ENCODE peak calls at places on chromosomes 12 and 14, in seven cellular contexts. I, P, L, S, X, K and N are unnamed samples.

GRCh38 chr12:68222336-68222735 is 3.3 kb downstream of the IL26 start:
- DNase-seq in I (no peak), P (no peak), L (no peak), S (no peak), X (no peak), K (no peak), N (no peak)

GRCh38 chr14:92945959-92946846 is 23.3 kb downstream of the CHGA start:
- DNase-seq in I (no peak), P (peak; percentile 70), L (peak; percentile 76), S (no peak), X (peak; percentile 82), K (peak; percentile 46), N (peak; percentile 17)

GRCh38 chr14:69424139-69424923 is 25.8 kb downstream of the SLC39A9 start:
- DNase-seq in I (no peak), P (peak; percentile 10), L (no peak), S (no peak), X (no peak), K (peak; percentile 14), N (peak; percentile 17)

GRCh38 chr12:65624554-65625086 is 199.7 kb upstream of the HMGA2 start:
- DNase-seq in I (no peak), P (no peak), L (no peak), S (no peak), X (no peak), K (no peak), N (no peak)

GRCh38 chr12:3603576-3603975 is 112.6 kb downstream of the PRMT8 start:
- DNase-seq in I (no peak), P (no peak), L (peak; percentile 52), S (no peak), X (no peak), K (no peak), N (no peak)

GRCh38 chr14:97977711-97978261 is 1180.6 kb downstream of the VRK1 start:
- DNase-seq in I (no peak), P (peak; percentile 37), L (peak; percentile 75), S (peak; percentile 94), X (peak; percentile 90), K (peak; percentile 8), N (peak; percentile 45)

GRCh38 chr12:59891180-59891579 is 295.4 kb downstream of the SLC16A7 start:
- DNase-seq in I (no peak), P (no peak), L (no peak), S (no peak), X (no peak), K (no peak), N (no peak)

GRCh38 chr12:3837049-3837448 is 36.1 kb downstream of the PARP11 start:
- DNase-seq in I (no peak), P (no peak), L (no peak), S (no peak), X (no peak), K (no peak), N (no peak)

GRCh38 chr14:106094654-106095189 is 568.3 kb downstream of the TMEM121 start:
- DNase-seq in I (no peak), P (peak; percentile 1), L (no peak), S (no peak), X (no peak), K (no peak), N (no peak)

GRCh38 chr12:57016348-57016747 is at the start of gene TAC3:
- DNase-seq in I (no peak), P (no peak), L (no peak), S (no peak), X (no peak), K (no peak), N (no peak)

GRCh38 chr12:60920841-60921495 is 1325.1 kb downstream of the SLC16A7 start:
- DNase-seq in I (no peak), P (no peak), L (no peak), S (no peak), X (no peak), K (no peak), N (no peak)